ENCODE peak calls at places on chromosomes 6 and 20, in ten cellular contexts. B, O, T, R, W, E, H, P, D and F are unnamed samples.

GRCh38 chr20:19647992-19648391 is 110.1 kb upstream of the RIN2 start:
- DNase-seq in B (no peak), O (no peak), T (no peak), R (no peak), W (no peak), E (no peak), H (no peak), P (no peak), D (no peak), F (no peak)

GRCh38 chr20:38247166-38247509 is 13.4 kb downstream of the KIAA1755 start:
- DNase-seq in B (no peak), O (no peak), T (no peak), R (no peak), W (no peak), E (no peak), H (no peak), P (no peak), D (no peak), F (no peak)

GRCh38 chr20:32731882-32732266 is 11.4 kb downstream of the COMMD7 start:
- DNase-seq in B (no peak), O (peak), T (peak), R (peak), W (no peak), E (no peak), H (no peak), P (no peak), D (no peak), F (no peak)

GRCh38 chr6:30626484-30627366 is at the start of gene ATAT1:
- DNase-seq in B (peak), O (peak), T (peak), R (peak), W (peak), E (peak), H (peak), P (peak), D (peak), F (peak)

GRCh38 chr6:37676071-37676470 is 21.6 kb downstream of the MDGA1 start:
- DNase-seq in B (no peak), O (no peak), T (no peak), R (no peak), W (no peak), E (no peak), H (no peak), P (no peak), D (no peak), F (no peak)

GRCh38 chr6:89311853-89312531 is 3.1 kb downstream of the GABRR2 start:
- DNase-seq in B (peak), O (no peak), T (peak), R (peak), W (peak), E (peak), H (no peak), P (no peak), D (peak), F (peak)

GRCh38 chr20:62143118-62143975 is at the start of the genes PSMA7 and SS18L1:
- DNase-seq in B (peak), O (peak), T (peak), R (peak), W (no peak), E (peak), H (peak), P (peak), D (peak), F (peak)

GRCh38 chr20:10524643-10525042 is 89.5 kb downstream of the SLX4IP start:
- DNase-seq in B (no peak), O (no peak), T (no peak), R (peak), W (no peak), E (no peak), H (no peak), P (no peak), D (peak), F (peak)

GRCh38 chr6:88843040-88843439 is 120.4 kb downstream of the RNGTT start:
- DNase-seq in B (no peak), O (no peak), T (peak), R (no peak), W (no peak), E (peak), H (no peak), P (no peak), D (no peak), F (no peak)

GRCh38 chr6:53896237-53896636 is 101.4 kb downstream of the LRRC1 start:
- DNase-seq in B (no peak), O (no peak), T (peak), R (no peak), W (no peak), E (peak), H (no peak), P (no peak), D (no peak), F (peak)

GRCh38 chr6:132768051-132768517 is 10.4 kb upstream of the VNN2 start:
- DNase-seq in B (peak), O (peak), T (peak), R (peak), W (no peak), E (no peak), H (no peak), P (no peak), D (no peak), F (no peak)

GRCh38 chr6:29797120-29797519 is 30.5 kb upstream of the HLA-G start:
- DNase-seq in B (peak), O (no peak), T (peak), R (no peak), W (no peak), E (peak), H (no peak), P (no peak), D (peak), F (peak)

GRCh38 chr6:47238456-47238995 is 71.2 kb downstream of the TNFRSF21 start:
- DNase-seq in B (no peak), O (no peak), T (peak), R (no peak), W (no peak), E (peak), H (no peak), P (no peak), D (no peak), F (no peak)

GRCh38 chr20:34293589-34293988 is 9.6 kb downstream of the AHCY start:
- DNase-seq in B (no peak), O (no peak), T (no peak), R (no peak), W (no peak), E (no peak), H (no peak), P (no peak), D (no peak), F (no peak)

GRCh38 chr20:9999660-10000059 is 35.1 kb upstream of the ANKEF1 start:
- DNase-seq in B (no peak), O (no peak), T (no peak), R (no peak), W (peak), E (no peak), H (no peak), P (no peak), D (no peak), F (no peak)

GRCh38 chr6:147947521-147947920 is 395.1 kb upstream of the SASH1 start:
- DNase-seq in B (no peak), O (no peak), T (peak), R (no peak), W (no peak), E (peak), H (no peak), P (no peak), D (no peak), F (no peak)

GRCh38 chr6:36355819-36356218 is 19.1 kb upstream of the BNIP5 start:
- DNase-seq in B (no peak), O (no peak), T (peak), R (no peak), W (no peak), E (no peak), H (no peak), P (no peak), D (no peak), F (no peak)

GRCh38 chr6:168789699-168790098 is 348.7 kb downstream of the SMOC2 start:
- DNase-seq in B (peak), O (no peak), T (no peak), R (no peak), W (no peak), E (no peak), H (no peak), P (no peak), D (no peak), F (no peak)

GRCh38 chr20:57481281-57481711 is 43.6 kb downstream of the CTCFL start:
- DNase-seq in B (no peak), O (no peak), T (no peak), R (no peak), W (no peak), E (no peak), H (peak), P (peak), D (no peak), F (no peak)

GRCh38 chr6:75334266-75335040 is 49.9 kb upstream of the TMEM30A start:
- DNase-seq in B (no peak), O (no peak), T (peak), R (no peak), W (no peak), E (peak), H (no peak), P (no peak), D (peak), F (no peak)

GRCh38 chr6:130882370-130882769 is 55.2 kb downstream of the SMLR1 start:
- DNase-seq in B (no peak), O (no peak), T (no peak), R (no peak), W (no peak), E (no peak), H (no peak), P (no peak), D (no peak), F (no peak)

GRCh38 chr6:56808871-56809359 is 146.0 kb upstream of the BEND6 start:
- DNase-seq in B (no peak), O (no peak), T (no peak), R (peak), W (no peak), E (peak), H (no peak), P (no peak), D (peak), F (peak)

GRCh38 chr6:127342296-127342945 is 988 bp downstream of the ECHDC1 start:
- DNase-seq in B (peak), O (no peak), T (peak), R (no peak), W (no peak), E (peak), H (no peak), P (no peak), D (peak), F (no peak)

GRCh38 chr20:30812739-30813411 is 444.6 kb upstream of the DEFB115 start:
- DNase-seq in B (no peak), O (no peak), T (no peak), R (no peak), W (no peak), E (no peak), H (no peak), P (peak), D (no peak), F (no peak)

GRCh38 chr6:36124881-36125280 is 5.4 kb upstream of the MAPK13 start:
- DNase-seq in B (no peak), O (no peak), T (no peak), R (no peak), W (no peak), E (no peak), H (no peak), P (no peak), D (no peak), F (no peak)

GRCh38 chr6:72959821-72960220 is 265.5 kb downstream of the KHDC1L start:
- DNase-seq in B (no peak), O (no peak), T (peak), R (no peak), W (no peak), E (peak), H (no peak), P (no peak), D (peak), F (no peak)

GRCh38 chr6:131680868-131681267 is 20.3 kb downstream of the OR2A4 start:
- DNase-seq in B (no peak), O (no peak), T (no peak), R (no peak), W (no peak), E (no peak), H (no peak), P (no peak), D (no peak), F (no peak)

GRCh38 chr6:43853066-43853650 is 83.1 kb downstream of the VEGFA start:
- DNase-seq in B (no peak), O (no peak), T (no peak), R (no peak), W (no peak), E (no peak), H (no peak), P (no peak), D (no peak), F (no peak)

GRCh38 chr20:44465001-44465560 is 10.6 kb upstream of the TTPAL start:
- DNase-seq in B (no peak), O (peak), T (no peak), R (no peak), W (no peak), E (no peak), H (no peak), P (no peak), D (no peak), F (no peak)

GRCh38 chr20:44467289-44467883 is 8.3 kb upstream of the TTPAL start:
- DNase-seq in B (no peak), O (peak), T (peak), R (no peak), W (no peak), E (no peak), H (peak), P (peak), D (peak), F (no peak)

GRCh38 chr20:44470327-44470726 is 5.3 kb upstream of the TTPAL start:
- DNase-seq in B (no peak), O (no peak), T (no peak), R (no peak), W (no peak), E (no peak), H (no peak), P (no peak), D (no peak), F (no peak)

GRCh38 chr20:44471481-44471882 is 4.2 kb upstream of the TTPAL start:
- DNase-seq in B (no peak), O (no peak), T (peak), R (no peak), W (no peak), E (peak), H (no peak), P (no peak), D (no peak), F (peak)

GRCh38 chr20:44468044-44468782 is 7.5 kb upstream of the TTPAL start:
- DNase-seq in B (no peak), O (no peak), T (no peak), R (no peak), W (no peak), E (no peak), H (no peak), P (no peak), D (no peak), F (no peak)
- H3K27ac ChIP-seq in B (no peak), O (peak), T (no peak), R (no peak), W (no peak), E (no peak), H (no peak), P (peak), D (no peak), F (no peak)

DNA sequence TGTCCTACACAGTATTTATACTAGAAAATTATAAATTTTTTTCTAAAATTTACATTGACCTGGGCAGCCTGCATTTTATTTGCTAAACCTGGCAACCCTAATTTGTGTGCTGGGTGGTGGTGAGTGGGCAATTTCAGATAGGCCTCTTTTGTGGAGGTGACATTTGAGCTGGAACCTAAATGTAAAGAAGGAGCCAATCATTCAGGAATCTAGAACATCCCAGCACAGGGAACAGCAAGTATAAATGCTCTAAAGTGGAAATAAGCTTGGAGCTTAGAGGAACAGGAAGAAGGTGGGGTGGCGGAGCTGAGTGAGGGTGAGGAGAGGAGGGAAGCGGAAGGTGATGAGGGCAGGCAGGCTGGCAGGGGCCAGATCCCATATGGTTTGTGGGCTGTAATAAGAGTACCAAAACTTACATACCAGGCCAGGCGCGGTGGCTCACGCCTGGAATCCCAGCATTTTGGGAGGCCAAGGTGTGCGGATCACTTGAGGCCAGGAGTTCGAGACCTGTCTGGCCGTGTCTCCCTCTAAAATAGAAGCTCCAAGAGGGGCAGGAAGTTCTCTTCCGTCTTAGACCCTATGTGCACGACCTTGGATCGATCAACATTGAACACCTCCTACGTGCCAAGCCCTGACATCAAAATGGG is 549 bp upstream of the CSE1L start:
- DNase-seq in B (no peak), O (peak), T (peak), R (peak), W (peak), E (peak), H (no peak), P (no peak), D (no peak), F (no peak)
- TF ChIP-seq CTCF in B (no peak), O (no peak), T (no peak), R (no peak), W (no peak), E (no peak), H (no peak), P (no peak), D (no peak), F (no peak)

DNA sequence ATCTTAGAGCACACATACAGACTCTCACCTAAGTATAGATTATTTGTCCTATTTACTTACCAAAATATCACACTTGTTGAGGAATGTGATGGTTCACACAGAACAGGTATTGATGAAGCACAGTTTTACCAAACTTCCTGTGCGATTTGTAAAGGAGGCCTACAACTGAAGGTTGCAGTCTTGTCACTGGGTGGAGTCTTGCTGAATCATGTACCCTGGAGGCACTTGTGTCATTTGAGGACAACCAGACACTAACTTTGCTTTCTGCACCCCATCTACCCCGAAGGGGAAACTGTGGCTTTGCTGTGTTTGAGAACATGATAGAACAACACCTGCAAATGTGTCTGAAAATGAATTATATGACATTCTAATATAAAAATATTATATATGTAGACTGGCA is 32.4 kb upstream of the HINT3 start:
- DNase-seq in B (no peak), O (no peak), T (no peak), R (peak), W (no peak), E (no peak), H (no peak), P (no peak), D (no peak), F (no peak)
- H3K27ac ChIP-seq in B (no peak), O (peak), T (no peak), R (peak), W (no peak), E (no peak), H (no peak), P (no peak), D (no peak), F (peak)

DNA sequence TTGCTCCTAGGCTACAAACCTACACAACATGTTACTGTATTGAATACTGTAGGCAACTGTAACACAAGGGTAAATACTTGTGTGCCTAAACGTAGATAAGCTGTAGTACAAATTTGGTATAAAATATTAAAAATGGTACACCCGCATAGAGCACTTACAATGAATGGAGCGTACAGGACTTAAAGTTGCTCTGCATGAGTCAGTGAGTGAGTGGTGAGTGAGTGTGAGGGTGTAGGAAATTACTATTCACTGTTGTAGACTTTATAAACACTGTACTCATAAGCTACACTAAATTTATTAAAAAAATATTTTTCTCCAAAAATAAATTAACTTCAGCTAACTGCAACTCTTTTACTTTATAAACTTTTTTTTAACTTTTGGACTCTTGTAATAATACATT is 391.6 kb downstream of the ADGRB3 start:
- DNase-seq in B (no peak), O (no peak), T (no peak), R (no peak), W (no peak), E (peak), H (no peak), P (no peak), D (no peak), F (no peak)
- TF ChIP-seq CTCF in B (no peak), O (no peak), T (no peak), R (no peak), W (no peak), E (no peak), H (no peak), P (no peak), D (no peak), F (no peak)

GRCh38 chr6:155264704-155265320 is 999 bp downstream of the CLDN20 start:
- DNase-seq in B (no peak), O (no peak), T (no peak), R (no peak), W (no peak), E (no peak), H (no peak), P (no peak), D (no peak), F (peak)
- H3K27ac ChIP-seq in B (no peak), O (no peak), T (no peak), R (no peak), W (no peak), E (no peak), H (no peak), P (peak), D (no peak), F (peak)

DNA sequence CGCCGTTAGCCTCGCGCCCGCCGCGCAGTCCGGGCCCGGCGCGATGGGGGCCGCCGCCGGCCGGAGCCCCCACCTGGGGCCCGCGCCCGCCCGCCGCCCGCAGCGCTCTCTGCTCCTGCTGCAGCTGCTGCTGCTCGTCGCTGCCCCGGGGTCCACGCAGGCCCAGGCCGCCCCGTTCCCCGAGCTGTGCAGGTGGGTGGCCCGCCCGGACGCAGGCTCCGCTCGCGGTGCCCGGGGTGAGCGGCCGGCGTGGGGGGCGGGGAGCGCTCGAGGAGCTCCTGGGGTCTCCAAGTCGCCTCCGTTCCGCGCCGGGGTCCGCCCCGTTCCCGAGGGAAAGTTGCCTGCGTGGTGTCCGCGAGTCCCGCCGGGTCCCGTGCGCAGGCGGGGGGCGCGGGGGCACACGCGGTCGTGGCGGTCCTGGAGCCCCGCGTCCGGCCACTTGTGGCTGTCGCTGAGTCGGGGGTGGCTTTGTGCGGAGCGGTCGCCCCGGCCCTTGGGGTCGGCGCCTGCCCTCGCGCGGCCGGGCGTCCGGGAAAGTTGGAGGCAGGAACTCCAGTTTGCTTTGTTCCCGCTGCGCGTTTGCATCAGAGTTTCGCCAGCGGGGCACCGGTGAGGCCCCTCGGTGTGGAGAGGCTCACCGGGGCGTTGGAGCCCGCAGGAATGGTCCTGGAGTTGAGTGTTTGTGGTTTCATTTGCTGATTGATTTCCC is 476 bp downstream of the IGF2R start:
- DNase-seq in B (peak), O (peak), T (peak), R (peak), W (no peak), E (peak), H (no peak), P (no peak), D (no peak), F (no peak)
- TF ChIP-seq CTCF in B (no peak), O (no peak), T (no peak), R (no peak), W (no peak), E (no peak), H (no peak), P (peak), D (no peak), F (no peak)

GRCh38 chr20:47335251-47336012 is 21.1 kb downstream of the ZMYND8 start:
- DNase-seq in B (no peak), O (no peak), T (no peak), R (no peak), W (no peak), E (no peak), H (no peak), P (no peak), D (no peak), F (no peak)

GRCh38 chr20:47330933-47331708 is 25.4 kb downstream of the ZMYND8 start:
- DNase-seq in B (no peak), O (no peak), T (peak), R (peak), W (no peak), E (peak), H (no peak), P (no peak), D (peak), F (peak)

GRCh38 chr20:47332381-47333206 is 23.9 kb downstream of the ZMYND8 start:
- DNase-seq in B (no peak), O (no peak), T (no peak), R (no peak), W (no peak), E (no peak), H (no peak), P (no peak), D (no peak), F (no peak)

GRCh38 chr20:47336013-47336754 is 20.3 kb downstream of the ZMYND8 start:
- DNase-seq in B (no peak), O (peak), T (peak), R (no peak), W (no peak), E (peak), H (peak), P (no peak), D (no peak), F (no peak)

GRCh38 chr20:47334022-47334551 is 22.4 kb downstream of the ZMYND8 start:
- DNase-seq in B (no peak), O (peak), T (peak), R (peak), W (no peak), E (peak), H (no peak), P (no peak), D (peak), F (peak)
- H3K27ac ChIP-seq in B (no peak), O (peak), T (peak), R (peak), W (peak), E (peak), H (peak), P (peak), D (peak), F (peak)